ENCODE peak calls at places on chromosomes 2 and 18, in ten cellular contexts. M, N, F, Y, D, P, H, J, Z and R are unnamed samples.

GRCh38 chr2:144834954-144835633 is 315.2 kb upstream of the ZEB2 start:
- DNase-seq in H (peak), N (no peak), M (no peak), Y (no peak), J (no peak), Z (no peak), F (no peak), P (no peak), D (no peak), R (no peak)

GRCh38 chr2:73290049-73290839 is 3.1 kb downstream of the EGR4 start:
- DNase-seq in F (no peak), Z (no peak), Y (peak), D (peak), J (no peak), N (peak), H (no peak), P (peak), M (no peak), R (no peak)

GRCh38 chr2:23385748-23386421 is 906 bp downstream of the KLHL29 start:
- DNase-seq in P (no peak), J (no peak), M (no peak), Y (peak), N (no peak), F (no peak), H (peak), D (no peak), Z (peak), R (no peak)

GRCh38 chr2:15640291-15640711 is 48.6 kb downstream of the DDX1 start:
- DNase-seq in M (no peak), P (no peak), Y (no peak), H (peak), N (peak), F (no peak), D (no peak), J (no peak), Z (no peak), R (peak)

GRCh38 chr2:70675862-70676261 is 92.1 kb downstream of the ADD2 start:
- DNase-seq in P (no peak), D (no peak), H (no peak), N (no peak), F (no peak), Y (no peak), J (no peak), Z (no peak), M (no peak), R (no peak)

GRCh38 chr2:673615-674318 is 3.4 kb downstream of the TMEM18 start:
- DNase-seq in J (no peak), Z (no peak), D (no peak), M (no peak), H (peak), N (no peak), Y (no peak), F (no peak), P (no peak), R (no peak)

GRCh38 chr2:204486855-204487254 is 58.4 kb upstream of the PARD3B start:
- DNase-seq in P (no peak), N (no peak), Y (no peak), H (peak), F (no peak), J (no peak), D (no peak), M (no peak), Z (no peak), R (peak)

GRCh38 chr2:11118761-11119160 is 36.5 kb upstream of the SLC66A3 start:
- DNase-seq in Z (no peak), H (no peak), N (no peak), Y (no peak), M (no peak), F (no peak), J (no peak), D (no peak), P (no peak), R (no peak)

GRCh38 chr18:7830468-7830867 is 263.4 kb downstream of the PTPRM start:
- DNase-seq in J (no peak), Z (no peak), P (no peak), N (no peak), D (peak), M (no peak), F (no peak), Y (no peak), H (no peak), R (no peak)

GRCh38 chr2:12897181-12897580 is 180.4 kb downstream of the TRIB2 start:
- DNase-seq in J (no peak), N (peak), H (no peak), M (no peak), D (no peak), P (no peak), F (no peak), Z (no peak), Y (no peak), R (no peak)

GRCh38 chr2:162710282-162710891 is 128.2 kb downstream of the KCNH7 start:
- DNase-seq in Y (no peak), Z (no peak), M (no peak), P (no peak), N (no peak), F (no peak), D (peak), H (no peak), J (no peak), R (no peak)

GRCh38 chr2:60819155-60819862 is 62.1 kb upstream of the REL start:
- DNase-seq in D (no peak), Y (no peak), Z (no peak), M (peak), H (no peak), N (no peak), F (peak), J (peak), P (peak), R (no peak)

GRCh38 chr2:36373149-36373880 is 17.7 kb downstream of the CRIM1 start:
- DNase-seq in N (no peak), P (no peak), Y (no peak), Z (no peak), M (no peak), H (no peak), J (no peak), D (peak), F (no peak), R (no peak)

GRCh38 chr2:981759-982158 is 31.1 kb downstream of the SNTG2 start:
- DNase-seq in F (no peak), H (no peak), J (no peak), Z (no peak), P (no peak), D (no peak), N (no peak), Y (no peak), M (no peak), R (no peak)

GRCh38 chr2:72024451-72025175 is 123.0 kb downstream of the CYP26B1 start:
- DNase-seq in D (no peak), M (no peak), P (no peak), Y (no peak), N (no peak), H (no peak), F (no peak), J (no peak), Z (peak), R (no peak)

GRCh38 chr2:16438571-16439294 is 226.9 kb downstream of the CYRIA start:
- DNase-seq in H (no peak), J (no peak), M (no peak), Y (no peak), N (no peak), F (no peak), P (no peak), D (no peak), Z (no peak), R (no peak)

GRCh38 chr18:48866028-48866733 is 84.6 kb downstream of the SMAD7 start:
- DNase-seq in F (no peak), Y (no peak), H (peak), P (no peak), M (no peak), J (no peak), D (peak), N (no peak), Z (no peak), R (no peak)

GRCh38 chr18:75201936-75202335 is 7.0 kb downstream of the PTGR3 start:
- DNase-seq in H (no peak), F (no peak), P (no peak), J (no peak), Y (no peak), M (no peak), D (peak), N (no peak), Z (no peak), R (no peak)

GRCh38 chr2:171159326-171160118 is 1.2 kb downstream of the TLK1 start:
- DNase-seq in P (peak), F (peak), D (peak), H (peak), N (peak), M (peak), Y (peak), Z (no peak), J (peak), R (peak)

GRCh38 chr2:241812730-241813079 is 3.7 kb downstream of the NEU4 start:
- DNase-seq in H (peak), N (no peak), J (no peak), Y (no peak), F (no peak), P (no peak), D (no peak), M (no peak), Z (no peak), R (no peak)

GRCh38 chr18:23238152-23238531 is 102.9 kb downstream of the CABLES1 start:
- DNase-seq in M (no peak), N (no peak), Z (no peak), H (no peak), J (no peak), Y (no peak), D (no peak), F (no peak), P (no peak), R (no peak)